ENCODE peak calls at places on chromosomes 13 and 19, in five cellular contexts. O is upper lobe of right lung, D is hepatocyte, I is astrocyte of the cerebellum, T is tibial nerve. K is an unnamed sample.

GRCh38 chr19:36115453-36116343 is at the start of gene TBCB:
- DNase-seq in I (no peak), O (peak; percentile 93), D (no peak), T (peak; percentile 73), K (no peak)

GRCh38 chr19:11295665-11296245 is at the start of gene TSPAN16:
- DNase-seq in T (peak; percentile 17), I (no peak), D (no peak), O (no peak), K (peak; percentile 62)

GRCh38 chr19:30682576-30683536 is 310.7 kb downstream of the ZNF536 start:
- DNase-seq in O (peak; percentile 77), T (peak; percentile 74), D (peak; percentile 87), I (peak; percentile 75), K (peak; percentile 91)

GRCh38 chr19:55554302-55554701 is 9.0 kb upstream of the SBK3 start:
- DNase-seq in O (no peak), T (no peak), D (no peak), I (no peak), K (no peak)

GRCh38 chr19:18135712-18136584 is 17.0 kb upstream of the PIK3R2 start:
- DNase-seq in T (no peak), I (no peak), O (no peak), D (peak; percentile 91), K (no peak)

GRCh38 chr19:4362871-4363545 is 19.6 kb downstream of the MPND start:
- DNase-seq in T (no peak), O (no peak), D (no peak), I (no peak), K (peak; percentile 79)

GRCh38 chr13:44934724-44935123 is 54.5 kb downstream of the NUFIP1 start:
- DNase-seq in D (no peak), I (no peak), T (no peak), O (no peak), K (no peak)

GRCh38 chr13:24041822-24042221 is 118.7 kb upstream of the SPATA13 start:
- DNase-seq in I (no peak), T (no peak), O (no peak), D (no peak), K (no peak)

GRCh38 chr19:39400997-39401548 is 5.6 kb upstream of the ZFP36 start:
- DNase-seq in T (no peak), I (no peak), O (no peak), D (peak; percentile 33), K (no peak)

GRCh38 chr13:66714795-66715194 is 515.3 kb downstream of the PCDH9 start:
- DNase-seq in D (no peak), I (no peak), O (no peak), T (no peak), K (no peak)

GRCh38 chr13:79385694-79386093 is 20.4 kb downstream of the RBM26 start:
- DNase-seq in I (no peak), T (no peak), O (no peak), D (no peak), K (no peak)

GRCh38 chr19:35505956-35506355 is 7.5 kb downstream of the DMKN start:
- DNase-seq in I (no peak), D (no peak), O (no peak), T (no peak), K (no peak)

GRCh38 chr19:41646589-41647204 is 19.8 kb upstream of the CEACAM4 start:
- DNase-seq in O (peak; percentile 82), I (no peak), D (no peak), T (no peak), K (peak; percentile 76)

GRCh38 chr19:38846097-38846496 is 3.7 kb downstream of the HNRNPL start:
- DNase-seq in I (no peak), O (no peak), D (no peak), T (no peak), K (no peak)

GRCh38 chr19:33803383-33803782 is 6.7 kb downstream of the KCTD15 start:
- DNase-seq in D (no peak), T (no peak), I (no peak), O (no peak), K (no peak)

GRCh38 chr13:109744512-109745051 is 41.8 kb downstream of the IRS2 start:
- DNase-seq in T (no peak), I (no peak), O (no peak), D (peak; percentile 80), K (peak; percentile 38)

GRCh38 chr19:51158474-51159129 is 16.5 kb downstream of the SIGLEC7 start:
- DNase-seq in T (no peak), D (peak; percentile 47), O (no peak), I (no peak), K (peak; percentile 92)

GRCh38 chr19:928471-929259 is 2.8 kb downstream of the ARID3A start:
- DNase-seq in D (peak; percentile 86), I (no peak), T (no peak), O (peak; percentile 82), K (peak; percentile 78)

DNA sequence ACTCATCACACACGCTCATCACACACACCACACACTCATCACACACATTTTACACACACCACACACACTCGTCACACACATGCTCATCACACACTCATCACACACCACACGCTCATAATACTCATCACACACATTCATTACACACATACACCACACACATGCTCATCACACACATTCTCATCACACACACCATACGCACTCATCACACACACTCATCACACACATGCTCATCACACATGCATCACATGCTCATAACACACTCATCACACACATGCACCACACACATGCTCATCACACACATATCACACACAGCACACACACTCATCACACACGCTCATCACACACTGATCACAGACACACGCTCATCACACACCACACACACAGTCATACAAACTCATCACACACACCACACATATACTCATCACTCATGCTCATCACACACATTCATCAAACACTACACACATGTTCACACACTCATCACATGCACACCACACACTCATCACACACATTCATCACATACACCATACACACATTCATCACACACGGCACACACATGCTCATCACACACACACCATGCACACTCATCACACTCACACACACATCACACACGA is 247.1 kb upstream of the SGCG start:
- DNase-seq in D (no peak), O (no peak), T (no peak), I (no peak), K (no peak)
- H3K4me3 ChIP-seq in D (no peak overlapping the region), O (no peak overlapping the region), T (no peak overlapping the region), I (no peak overlapping the region), K (no peak overlapping the region)

GRCh38 chr19:3075605-3076431 is 13.5 kb upstream of the TLE5 start:
- DNase-seq in I (no peak), O (peak; percentile 86), T (no peak), D (peak; percentile 77), K (peak; percentile 91)
- H3K4me3 ChIP-seq in I (peak overlapping the region; percentile 4), O (no peak overlapping the region), T (peak overlapping the region; percentile 24), D (no peak overlapping the region), K (peak overlapping the region; percentile 38)

GRCh38 chr19:7098096-7098495 is 28.6 kb downstream of the ZNF557 start:
- DNase-seq in D (no peak), O (no peak), I (no peak), T (no peak), K (no peak)
- H3K4me3 ChIP-seq in D (peak overlapping the region; percentile 37), O (peak overlapping the region; percentile 66), I (peak overlapping the region; percentile 62), T (peak overlapping the region; percentile 72), K (peak overlapping the region; percentile 92)

GRCh38 chr13:114152831-114153371 is 20.5 kb upstream of the RASA3 start:
- DNase-seq in O (peak; percentile 59), D (peak; percentile 3), T (no peak), I (no peak), K (peak; percentile 40)
- H3K4me3 ChIP-seq in O (no peak overlapping the region), D (no peak overlapping the region), T (no peak overlapping the region), I (no peak overlapping the region), K (no peak overlapping the region)